ENCODE peak calls at places on chromosomes 12 and 14, in nine cellular contexts. One of them, this sample, is unnamed.
A peak's percentile ranks its signal among the peaks of the same experiment; 100 is the strongest.

GRCh38 chr12:112833272-112833671 is 41.7 kb downstream of the RPH3A start:
- DNase-seq in aorta: no peak
- DNase-seq in GM12878: no peak
- DNase-seq in gastrocnemius medialis: no peak
- DNase-seq in heart left ventricle: no peak
- DNase-seq in stomach: no peak
- DNase-seq in PC-9: no peak
- DNase-seq in heart right ventricle: no peak
- DNase-seq in spleen: no peak
- DNase-seq in this sample: no peak

GRCh38 chr12:28872654-28873268 is 276.3 kb upstream of the FAR2 start:
- DNase-seq in aorta: no peak
- DNase-seq in GM12878: no peak
- DNase-seq in gastrocnemius medialis: no peak
- DNase-seq in heart left ventricle: no peak
- DNase-seq in stomach: peak; percentile 25
- DNase-seq in PC-9: peak; percentile 62
- DNase-seq in heart right ventricle: peak; percentile 55
- DNase-seq in spleen: no peak
- DNase-seq in this sample: no peak

GRCh38 chr12:132566551-132567131 is 43.7 kb downstream of the LRCOL1 start:
- DNase-seq in aorta: no peak
- DNase-seq in GM12878: no peak
- DNase-seq in gastrocnemius medialis: no peak
- DNase-seq in heart left ventricle: no peak
- DNase-seq in stomach: no peak
- DNase-seq in PC-9: no peak
- DNase-seq in heart right ventricle: no peak
- DNase-seq in spleen: no peak
- DNase-seq in this sample: no peak

GRCh38 chr12:65602579-65603295 is 221.5 kb upstream of the HMGA2 start:
- DNase-seq in aorta: peak; percentile 84
- DNase-seq in GM12878: no peak
- DNase-seq in gastrocnemius medialis: peak; percentile 44
- DNase-seq in heart left ventricle: peak; percentile 73
- DNase-seq in stomach: peak; percentile 75
- DNase-seq in PC-9: peak; percentile 74
- DNase-seq in heart right ventricle: peak; percentile 81
- DNase-seq in spleen: peak; percentile 78
- DNase-seq in this sample: peak; percentile 41

GRCh38 chr14:84482256-84483071 is 1047.5 kb upstream of the FLRT2 start:
- DNase-seq in aorta: no peak
- DNase-seq in GM12878: no peak
- DNase-seq in gastrocnemius medialis: no peak
- DNase-seq in heart left ventricle: no peak
- DNase-seq in stomach: no peak
- DNase-seq in PC-9: no peak
- DNase-seq in heart right ventricle: no peak
- DNase-seq in spleen: no peak
- DNase-seq in this sample: no peak

GRCh38 chr12:54065677-54066076 is 12.0 kb downstream of the HOXC4 start:
- DNase-seq in aorta: no peak
- DNase-seq in GM12878: no peak
- DNase-seq in gastrocnemius medialis: no peak
- DNase-seq in heart left ventricle: no peak
- DNase-seq in stomach: no peak
- DNase-seq in PC-9: no peak
- DNase-seq in heart right ventricle: no peak
- DNase-seq in spleen: no peak
- DNase-seq in this sample: no peak

GRCh38 chr12:131038159-131038558 is 84.5 kb downstream of the ADGRD1 start:
- DNase-seq in aorta: no peak
- DNase-seq in GM12878: no peak
- DNase-seq in gastrocnemius medialis: no peak
- DNase-seq in heart left ventricle: peak; percentile 44
- DNase-seq in stomach: no peak
- DNase-seq in PC-9: no peak
- DNase-seq in heart right ventricle: no peak
- DNase-seq in spleen: no peak
- DNase-seq in this sample: no peak

GRCh38 chr14:104517867-104518266 is 61.7 kb upstream of the C14orf180 start:
- DNase-seq in aorta: no peak
- DNase-seq in GM12878: no peak
- DNase-seq in gastrocnemius medialis: no peak
- DNase-seq in heart left ventricle: no peak
- DNase-seq in stomach: peak; percentile 10
- DNase-seq in PC-9: no peak
- DNase-seq in heart right ventricle: no peak
- DNase-seq in spleen: no peak
- DNase-seq in this sample: no peak

GRCh38 chr14:32625211-32625610 is 296.1 kb downstream of the AKAP6 start:
- DNase-seq in aorta: no peak
- DNase-seq in GM12878: no peak
- DNase-seq in gastrocnemius medialis: no peak
- DNase-seq in heart left ventricle: no peak
- DNase-seq in stomach: no peak
- DNase-seq in PC-9: no peak
- DNase-seq in heart right ventricle: no peak
- DNase-seq in spleen: no peak
- DNase-seq in this sample: no peak

GRCh38 chr14:20719777-20720176 is 25.9 kb upstream of the EDDM3A start:
- DNase-seq in aorta: no peak
- DNase-seq in GM12878: no peak
- DNase-seq in gastrocnemius medialis: no peak
- DNase-seq in heart left ventricle: no peak
- DNase-seq in stomach: peak; percentile 72
- DNase-seq in PC-9: peak; percentile 31
- DNase-seq in heart right ventricle: no peak
- DNase-seq in spleen: no peak
- DNase-seq in this sample: peak; percentile 16

GRCh38 chr12:76310110-76310509 is 38.1 kb downstream of the BBS10 start:
- DNase-seq in aorta: no peak
- DNase-seq in GM12878: no peak
- DNase-seq in gastrocnemius medialis: no peak
- DNase-seq in heart left ventricle: no peak
- DNase-seq in stomach: no peak
- DNase-seq in PC-9: peak; percentile 18
- DNase-seq in heart right ventricle: no peak
- DNase-seq in spleen: no peak
- DNase-seq in this sample: no peak

GRCh38 chr14:33914676-33915516 is 36.0 kb downstream of the EGLN3 start:
- DNase-seq in aorta: peak; percentile 57
- DNase-seq in GM12878: no peak
- DNase-seq in gastrocnemius medialis: no peak
- DNase-seq in heart left ventricle: no peak
- DNase-seq in stomach: peak; percentile 33
- DNase-seq in PC-9: peak; percentile 62
- DNase-seq in heart right ventricle: no peak
- DNase-seq in spleen: no peak
- DNase-seq in this sample: no peak

GRCh38 chr12:123269395-123269892 is 2.2 kb downstream of the CDK2AP1 start:
- DNase-seq in aorta: peak; percentile 84
- DNase-seq in GM12878: no peak
- DNase-seq in gastrocnemius medialis: no peak
- DNase-seq in heart left ventricle: peak; percentile 82
- DNase-seq in stomach: peak; percentile 64
- DNase-seq in PC-9: no peak
- DNase-seq in heart right ventricle: peak; percentile 72
- DNase-seq in spleen: peak; percentile 87
- DNase-seq in this sample: peak; percentile 62

GRCh38 chr12:124015791-124016510 is 42.9 kb downstream of the ZNF664 start:
- DNase-seq in aorta: no peak
- DNase-seq in GM12878: no peak
- DNase-seq in gastrocnemius medialis: no peak
- DNase-seq in heart left ventricle: no peak
- DNase-seq in stomach: no peak
- DNase-seq in PC-9: no peak
- DNase-seq in heart right ventricle: no peak
- DNase-seq in spleen: no peak
- DNase-seq in this sample: no peak

GRCh38 chr12:21054334-21054733 is 76.7 kb upstream of the SLCO1B1 start:
- DNase-seq in aorta: peak; percentile 56
- DNase-seq in GM12878: no peak
- DNase-seq in gastrocnemius medialis: no peak
- DNase-seq in heart left ventricle: no peak
- DNase-seq in stomach: no peak
- DNase-seq in PC-9: no peak
- DNase-seq in heart right ventricle: no peak
- DNase-seq in spleen: no peak
- DNase-seq in this sample: no peak

GRCh38 chr12:80472912-80473500 is 29.0 kb downstream of the PTPRQ start:
- DNase-seq in aorta: no peak
- DNase-seq in GM12878: peak; percentile 3
- DNase-seq in gastrocnemius medialis: no peak
- DNase-seq in heart left ventricle: no peak
- DNase-seq in stomach: no peak
- DNase-seq in PC-9: peak; percentile 3
- DNase-seq in heart right ventricle: no peak
- DNase-seq in spleen: no peak
- DNase-seq in this sample: no peak

GRCh38 chr14:88380405-88380804 is 5.1 kb upstream of the SPATA7 start:
- DNase-seq in aorta: no peak
- DNase-seq in GM12878: no peak
- DNase-seq in gastrocnemius medialis: no peak
- DNase-seq in heart left ventricle: no peak
- DNase-seq in stomach: no peak
- DNase-seq in PC-9: no peak
- DNase-seq in heart right ventricle: no peak
- DNase-seq in spleen: no peak
- DNase-seq in this sample: no peak

GRCh38 chr14:90193925-90194324 is 62.4 kb upstream of the PSMC1 start:
- DNase-seq in aorta: no peak
- DNase-seq in GM12878: no peak
- DNase-seq in gastrocnemius medialis: no peak
- DNase-seq in heart left ventricle: no peak
- DNase-seq in stomach: no peak
- DNase-seq in PC-9: no peak
- DNase-seq in heart right ventricle: no peak
- DNase-seq in spleen: no peak
- DNase-seq in this sample: no peak

DNA sequence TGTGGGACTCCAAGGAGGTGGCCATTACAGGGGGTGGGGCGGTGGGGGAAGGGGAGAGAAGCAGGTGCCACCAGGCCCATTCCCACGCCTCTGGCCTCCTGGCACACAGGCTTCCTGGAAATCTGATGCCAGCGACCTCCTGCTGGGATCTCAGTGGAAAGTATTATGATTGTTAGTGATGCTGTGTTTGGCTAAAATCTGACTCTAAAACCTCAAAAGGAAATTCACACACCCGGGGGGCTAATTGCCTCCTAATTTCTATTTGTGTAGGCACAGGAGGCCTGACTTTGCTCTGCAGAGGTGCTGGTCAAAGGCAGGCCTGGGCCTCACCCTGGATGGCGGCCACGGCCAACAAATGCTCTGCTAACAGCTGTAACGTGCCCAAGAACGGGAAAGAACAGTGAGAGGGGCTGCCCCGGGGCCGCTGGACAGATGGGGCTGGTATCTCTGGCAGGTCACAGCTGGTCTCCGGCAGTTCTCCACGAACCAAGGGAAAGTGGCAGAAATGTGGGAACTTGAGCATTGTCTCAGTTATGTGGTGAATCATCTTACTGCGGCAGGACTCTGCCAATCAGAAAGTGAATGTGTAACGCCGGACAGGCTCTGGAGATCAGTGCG is 14.3 kb downstream of the FAM181A start:
- DNase-seq in aorta: peak; percentile 64
- DNase-seq in GM12878: no peak
- DNase-seq in gastrocnemius medialis: no peak
- DNase-seq in heart left ventricle: peak; percentile 4
- DNase-seq in stomach: no peak
- DNase-seq in PC-9: peak; percentile 8
- DNase-seq in heart right ventricle: no peak
- DNase-seq in spleen: peak; percentile 76
- DNase-seq in this sample: no peak
- H3K4me1 ChIP-seq in aorta: no peaks in the 10 kb centered on the region
- H3K4me1 ChIP-seq in GM12878: peaks cover 11% of the 10 kb centered on the region
- H3K4me1 ChIP-seq in gastrocnemius medialis: peaks cover 68% of the 10 kb centered on the region
- H3K4me1 ChIP-seq in heart left ventricle: no peaks in the 10 kb centered on the region
- H3K4me1 ChIP-seq in stomach: peaks cover 48% of the 10 kb centered on the region
- H3K4me1 ChIP-seq in PC-9: peaks cover 45% of the 10 kb centered on the region
- H3K4me1 ChIP-seq in heart right ventricle: peaks cover 36% of the 10 kb centered on the region
- H3K4me1 ChIP-seq in spleen: no peaks in the 10 kb centered on the region
- H3K4me1 ChIP-seq in this sample: no peaks in the 10 kb centered on the region

GRCh38 chr12:108616941-108617858 is 16.5 kb downstream of the SELPLG start:
- DNase-seq in aorta: peak; percentile 69
- DNase-seq in GM12878: peak; percentile 93
- DNase-seq in gastrocnemius medialis: no peak
- DNase-seq in heart left ventricle: no peak
- DNase-seq in stomach: no peak
- DNase-seq in PC-9: no peak
- DNase-seq in heart right ventricle: no peak
- DNase-seq in spleen: no peak
- DNase-seq in this sample: no peak
- H3K4me1 ChIP-seq in aorta: no peaks in the 10 kb centered on the region
- H3K4me1 ChIP-seq in GM12878: peaks cover 55% of the 10 kb centered on the region
- H3K4me1 ChIP-seq in gastrocnemius medialis: no peaks in the 10 kb centered on the region
- H3K4me1 ChIP-seq in heart left ventricle: no peaks in the 10 kb centered on the region
- H3K4me1 ChIP-seq in stomach: peaks cover 17% of the 10 kb centered on the region
- H3K4me1 ChIP-seq in PC-9: peaks cover 17% of the 10 kb centered on the region
- H3K4me1 ChIP-seq in heart right ventricle: peaks cover 15% of the 10 kb centered on the region
- H3K4me1 ChIP-seq in spleen: peaks cover 32% of the 10 kb centered on the region
- H3K4me1 ChIP-seq in this sample: no peaks in the 10 kb centered on the region

DNA sequence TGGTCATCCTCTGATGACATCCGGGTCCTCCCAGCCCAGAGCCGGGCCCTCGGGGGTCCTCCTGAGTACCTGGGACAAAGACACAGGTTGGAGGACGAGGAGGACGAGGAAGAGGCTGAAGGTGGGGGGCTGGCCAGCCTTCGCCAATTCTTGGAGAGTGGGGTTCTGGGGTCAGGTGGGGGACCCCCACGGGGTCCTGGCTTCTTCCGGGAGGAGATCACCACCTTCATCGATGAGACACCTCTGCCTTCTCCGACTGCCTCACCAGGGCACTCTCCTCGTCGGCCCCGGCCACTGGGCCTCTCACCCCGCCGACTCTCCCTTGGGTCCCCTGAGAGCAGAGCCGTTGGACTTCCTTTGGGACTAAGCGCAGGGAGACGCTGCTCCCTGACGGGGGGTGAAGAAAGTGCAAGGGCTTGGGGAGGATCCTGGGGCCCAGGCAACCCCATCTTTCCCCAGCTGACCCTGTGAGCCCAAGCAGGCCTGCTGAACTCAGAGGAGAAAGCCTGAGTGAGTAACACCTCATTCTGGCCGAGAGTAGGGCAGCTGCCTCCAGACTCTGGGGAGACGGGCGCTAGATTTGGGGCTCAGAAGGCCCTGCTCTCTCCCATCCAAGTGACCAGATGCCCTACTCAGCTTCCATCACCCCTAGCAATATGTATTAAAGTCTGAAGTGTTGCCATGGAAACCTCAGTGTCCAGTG is 1.3 kb upstream of the P3H3 start:
- DNase-seq in aorta: peak; percentile 48
- DNase-seq in GM12878: no peak
- DNase-seq in gastrocnemius medialis: no peak
- DNase-seq in heart left ventricle: no peak
- DNase-seq in stomach: no peak
- DNase-seq in PC-9: no peak
- DNase-seq in heart right ventricle: no peak
- DNase-seq in spleen: no peak
- DNase-seq in this sample: no peak
- H3K4me1 ChIP-seq in aorta: no peaks in the 10 kb centered on the region
- H3K4me1 ChIP-seq in GM12878: peaks cover 4% of the 10 kb centered on the region
- H3K4me1 ChIP-seq in gastrocnemius medialis: peaks cover 11% of the 10 kb centered on the region
- H3K4me1 ChIP-seq in heart left ventricle: no peaks in the 10 kb centered on the region
- H3K4me1 ChIP-seq in stomach: peaks cover 47% of the 10 kb centered on the region
- H3K4me1 ChIP-seq in PC-9: no peaks in the 10 kb centered on the region
- H3K4me1 ChIP-seq in heart right ventricle: peaks cover 46% of the 10 kb centered on the region
- H3K4me1 ChIP-seq in spleen: peaks cover 4% of the 10 kb centered on the region
- H3K4me1 ChIP-seq in this sample: no peaks in the 10 kb centered on the region

GRCh38 chr12:111780166-111780565 is 13.4 kb downstream of the ALDH2 start:
- DNase-seq in aorta: no peak
- DNase-seq in GM12878: no peak
- DNase-seq in gastrocnemius medialis: no peak
- DNase-seq in heart left ventricle: no peak
- DNase-seq in stomach: no peak
- DNase-seq in PC-9: no peak
- DNase-seq in heart right ventricle: no peak
- DNase-seq in spleen: no peak
- DNase-seq in this sample: no peak
- H3K4me1 ChIP-seq in aorta: peaks cover 5% of the 10 kb centered on the region
- H3K4me1 ChIP-seq in GM12878: peaks cover 12% of the 10 kb centered on the region
- H3K4me1 ChIP-seq in gastrocnemius medialis: peaks cover 25% of the 10 kb centered on the region
- H3K4me1 ChIP-seq in heart left ventricle: peaks cover 9% of the 10 kb centered on the region
- H3K4me1 ChIP-seq in stomach: peaks cover 62% of the 10 kb centered on the region
- H3K4me1 ChIP-seq in PC-9: peaks cover 14% of the 10 kb centered on the region
- H3K4me1 ChIP-seq in heart right ventricle: peaks cover 25% of the 10 kb centered on the region
- H3K4me1 ChIP-seq in spleen: peaks cover 20% of the 10 kb centered on the region
- H3K4me1 ChIP-seq in this sample: peaks cover 21% of the 10 kb centered on the region